ENCODE peak calls at places on chromosomes 12 and 14, in six cellular contexts. L, G, D, O, Z and E are unnamed samples.

GRCh38 chr14:20631821-20632389 is 9.6 kb downstream of the OR6S1 start:
- DNase-seq in L (no peak), G (peak; percentile 83), D (no peak), O (peak; percentile 80), Z (peak; percentile 68), E (peak; percentile 62)

GRCh38 chr12:42140901-42141300 is 3.8 kb downstream of the GXYLT1 start:
- DNase-seq in L (no peak), G (peak; percentile 59), D (no peak), O (no peak), Z (no peak), E (no peak)

GRCh38 chr14:76050797-76051392 is 65.3 kb downstream of the IFT43 start:
- DNase-seq in L (peak; percentile 60), G (peak; percentile 60), D (peak; percentile 58), O (no peak), Z (peak; percentile 75), E (peak; percentile 63)

GRCh38 chr12:99035776-99036175 is 390.7 kb downstream of the APAF1 start:
- DNase-seq in L (no peak), G (no peak), D (no peak), O (no peak), Z (no peak), E (no peak)

GRCh38 chr12:91367234-91367849 is 184.7 kb upstream of the DCN start:
- DNase-seq in L (peak; percentile 10), G (peak; percentile 29), D (no peak), O (no peak), Z (no peak), E (no peak)

GRCh38 chr12:90043264-90043663 is 334.6 kb upstream of the ATP2B1 start:
- DNase-seq in L (no peak), G (no peak), D (no peak), O (no peak), Z (no peak), E (no peak)

GRCh38 chr12:51864701-51865469 is 16.4 kb upstream of the FIGNL2 start:
- DNase-seq in L (no peak), G (no peak), D (peak; percentile 49), O (peak; percentile 38), Z (peak; percentile 60), E (no peak)

GRCh38 chr12:11823043-11823442 is 173.6 kb downstream of the ETV6 start:
- DNase-seq in L (peak; percentile 57), G (no peak), D (no peak), O (no peak), Z (no peak), E (no peak)

GRCh38 chr12:111412830-111413441 is 7.2 kb downstream of the SH2B3 start:
- DNase-seq in L (no peak), G (no peak), D (no peak), O (no peak), Z (no peak), E (no peak)

GRCh38 chr14:91693342-91693741 is 38.5 kb downstream of the CATSPERB start:
- DNase-seq in L (no peak), G (peak; percentile 10), D (no peak), O (no peak), Z (no peak), E (peak; percentile 7)

GRCh38 chr12:89245090-89245489 is 107.2 kb downstream of the DUSP6 start:
- DNase-seq in L (peak; percentile 40), G (no peak), D (no peak), O (no peak), Z (peak; percentile 74), E (no peak)

GRCh38 chr12:90896164-90896563 is 58.8 kb downstream of the CCER1 start:
- DNase-seq in L (no peak), G (no peak), D (no peak), O (no peak), Z (no peak), E (no peak)

GRCh38 chr14:91919814-91920213 is 27.7 kb downstream of the FBLN5 start:
- DNase-seq in L (no peak), G (no peak), D (no peak), O (no peak), Z (no peak), E (no peak)

GRCh38 chr12:123022846-123023245 is 42.4 kb downstream of the ARL6IP4 start:
- DNase-seq in L (no peak), G (no peak), D (no peak), O (peak; percentile 40), Z (no peak), E (no peak)

GRCh38 chr14:76480426-76480825 is 104.5 kb downstream of the ESRRB start:
- DNase-seq in L (no peak), G (no peak), D (no peak), O (no peak), Z (no peak), E (no peak)

GRCh38 chr12:127726928-127727327 is 540.0 kb upstream of the TMEM132C start:
- DNase-seq in L (no peak), G (no peak), D (peak; percentile 28), O (no peak), Z (no peak), E (no peak)

GRCh38 chr12:1918081-1918874 is at the start of gene CACNA2D4:
- DNase-seq in L (no peak), G (no peak), D (peak; percentile 95), O (peak; percentile 82), Z (no peak), E (no peak)

GRCh38 chr12:44510510-44510909 is 365.6 kb downstream of the NELL2 start:
- DNase-seq in L (no peak), G (no peak), D (no peak), O (no peak), Z (peak; percentile 2), E (no peak)

GRCh38 chr14:104155513-104155912 is 17.1 kb downstream of the KIF26A start:
- DNase-seq in L (no peak), G (no peak), D (no peak), O (no peak), Z (no peak), E (no peak)

GRCh38 chr12:26276709-26277108 is 81.3 kb downstream of the SSPN start:
- DNase-seq in L (no peak), G (no peak), D (no peak), O (no peak), Z (no peak), E (no peak)

GRCh38 chr12:4483885-4484823 is 38.5 kb upstream of the FGF6 start:
- DNase-seq in L (peak; percentile 5), G (no peak), D (no peak), O (no peak), Z (no peak), E (no peak)

DNA sequence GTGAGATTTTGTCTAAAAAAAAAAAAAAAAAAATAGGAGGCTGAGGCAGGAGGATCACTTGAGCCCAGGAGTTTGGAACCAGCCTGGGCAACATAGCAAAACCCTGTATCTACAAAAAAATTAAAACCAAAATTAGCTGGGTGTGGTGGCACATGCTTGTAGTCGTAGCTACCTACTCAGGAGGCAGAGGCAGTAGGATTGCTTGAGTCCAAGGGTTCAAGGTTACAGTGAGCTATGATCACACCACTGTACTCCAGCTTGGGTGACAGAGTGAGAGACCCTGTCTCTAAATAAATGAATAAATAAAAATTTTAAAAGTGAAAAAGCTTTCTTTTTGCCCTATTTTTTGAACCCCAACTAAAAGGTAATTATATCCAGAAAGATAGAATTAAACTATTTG is 113.6 kb downstream of the PEBP1 start:
- DNase-seq in L (no peak), G (no peak), D (no peak), O (no peak), Z (no peak), E (no peak)
- H3K27ac ChIP-seq in L (no peak overlapping the region), G (no peak overlapping the region), D (no peak overlapping the region), O (no peak overlapping the region), Z (no peak overlapping the region), E (no peak overlapping the region)

DNA sequence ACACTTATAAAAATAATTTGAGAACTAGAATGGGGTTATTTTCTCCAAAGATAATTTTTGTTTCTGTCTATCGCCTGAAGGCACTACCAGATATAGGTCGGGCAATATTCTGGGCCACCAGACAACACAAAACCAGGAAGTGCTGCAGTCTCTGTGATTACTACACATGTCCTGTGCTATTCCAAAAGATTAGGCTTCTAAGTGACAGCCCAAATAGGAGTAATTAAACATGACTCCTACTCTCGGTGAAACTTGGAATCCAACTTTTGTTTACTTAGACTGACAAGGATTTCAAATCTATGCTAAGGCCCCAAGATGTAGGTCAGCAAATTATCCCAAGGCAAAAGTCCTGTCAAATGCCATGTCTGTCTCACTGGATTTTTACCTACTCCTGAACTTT is 157.6 kb upstream of the LRFN5 start:
- DNase-seq in L (no peak), G (no peak), D (no peak), O (no peak), Z (no peak), E (no peak)
- H3K4me3 ChIP-seq in L (no peak overlapping the region), G (no peak overlapping the region), D (no peak overlapping the region), O (no peak overlapping the region), Z (no peak overlapping the region), E (no peak overlapping the region)

GRCh38 chr14:100100032-100100405 is 34.8 kb downstream of the EVL start:
- DNase-seq in L (no peak), G (no peak), D (no peak), O (no peak), Z (no peak), E (no peak)

GRCh38 chr14:100103261-100104005 is 38.2 kb downstream of the EVL start:
- DNase-seq in L (no peak), G (no peak), D (no peak), O (no peak), Z (no peak), E (no peak)

GRCh38 chr14:100104006-100104352 is 38.8 kb downstream of the EVL start:
- DNase-seq in L (no peak), G (no peak), D (no peak), O (no peak), Z (no peak), E (no peak)

GRCh38 chr14:100104523-100105300 is 39.5 kb downstream of the EVL start:
- DNase-seq in L (no peak), G (no peak), D (no peak), O (no peak), Z (peak; percentile 19), E (no peak)

DNA sequence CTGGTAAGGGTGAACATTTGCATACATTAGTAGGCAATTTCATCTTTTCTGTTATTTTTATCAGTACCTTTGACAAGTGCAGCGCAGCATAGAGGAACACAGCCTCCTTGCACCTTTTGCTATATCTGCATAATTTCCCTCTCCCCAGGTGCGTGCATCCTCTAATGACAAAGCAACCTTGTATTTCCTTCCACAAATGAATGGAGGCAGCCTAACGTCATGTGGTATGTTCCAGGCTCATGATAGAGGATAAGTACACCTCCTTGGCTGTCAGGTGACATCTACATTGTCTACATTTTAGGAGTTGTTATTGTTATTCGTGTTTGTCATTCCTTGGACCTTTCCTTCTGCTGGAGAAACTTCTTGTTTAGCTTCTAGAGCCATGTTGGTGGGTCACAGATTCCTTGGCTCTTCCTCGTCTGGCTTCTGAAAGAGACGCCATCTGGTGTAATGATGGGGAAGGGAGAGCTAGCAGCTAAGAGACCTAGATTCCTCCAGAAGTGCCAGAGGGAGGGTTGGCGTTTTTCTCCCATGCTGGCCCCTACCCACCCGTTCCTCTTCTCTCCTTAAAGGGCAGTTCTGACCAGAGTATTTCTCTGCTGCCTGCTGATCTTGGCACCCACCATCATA is 37.0 kb downstream of the EVL start:
- DNase-seq in L (no peak), G (no peak), D (no peak), O (no peak), Z (peak; percentile 33), E (no peak)
- H3K27ac ChIP-seq in L (no peak overlapping the region), G (no peak overlapping the region), D (no peak overlapping the region), O (peak overlapping the region; percentile 80), Z (no peak overlapping the region), E (no peak overlapping the region)

GRCh38 chr12:59698599-59698998 is 102.8 kb downstream of the SLC16A7 start:
- DNase-seq in L (no peak), G (no peak), D (no peak), O (no peak), Z (no peak), E (no peak)

GRCh38 chr12:59695379-59695778 is 99.5 kb downstream of the SLC16A7 start:
- DNase-seq in L (no peak), G (no peak), D (no peak), O (no peak), Z (no peak), E (no peak)

GRCh38 chr12:59700145-59700435 is 104.3 kb downstream of the SLC16A7 start:
- DNase-seq in L (no peak), G (no peak), D (no peak), O (no peak), Z (no peak), E (no peak)

GRCh38 chr12:59699408-59700144 is 103.7 kb downstream of the SLC16A7 start:
- DNase-seq in L (no peak), G (no peak), D (no peak), O (no peak), Z (no peak), E (no peak)
- H3K4me3 ChIP-seq in L (no peak overlapping the region), G (no peak overlapping the region), D (no peak overlapping the region), O (no peak overlapping the region), Z (no peak overlapping the region), E (no peak overlapping the region)